ENCODE peak calls at places on chromosomes 6 and 20, in nine cellular contexts. One of them, this sample, is unnamed.

GRCh38 chr6:167827062-167827587 is 414 bp downstream of the AFDN start:
- DNase-seq in psoas muscle: no peak
- DNase-seq in heart right ventricle: peak
- DNase-seq in BJ: no peak
- DNase-seq in astrocyte of the spinal cord: no peak
- DNase-seq in Calu3: peak
- DNase-seq in progenitor cell of endocrine pancreas: peak
- DNase-seq in osteocyte: no peak
- DNase-seq in RWPE1: peak
- DNase-seq in this sample: no peak

GRCh38 chr20:24572862-24573261 is 103.4 kb downstream of the SYNDIG1 start:
- DNase-seq in psoas muscle: no peak
- DNase-seq in astrocyte of the spinal cord: no peak
- DNase-seq in progenitor cell of endocrine pancreas: no peak
- DNase-seq in BJ: no peak
- DNase-seq in Calu3: no peak
- DNase-seq in heart right ventricle: no peak
- DNase-seq in RWPE1: no peak
- DNase-seq in osteocyte: peak
- DNase-seq in this sample: no peak

GRCh38 chr6:72956272-72956671 is 269.0 kb downstream of the KHDC1L start:
- DNase-seq in astrocyte of the spinal cord: no peak
- DNase-seq in progenitor cell of endocrine pancreas: no peak
- DNase-seq in osteocyte: no peak
- DNase-seq in psoas muscle: no peak
- DNase-seq in RWPE1: no peak
- DNase-seq in Calu3: no peak
- DNase-seq in BJ: no peak
- DNase-seq in heart right ventricle: no peak
- DNase-seq in this sample: no peak

GRCh38 chr20:11117808-11118528 is 444.2 kb upstream of the JAG1 start:
- DNase-seq in osteocyte: no peak
- DNase-seq in astrocyte of the spinal cord: peak
- DNase-seq in Calu3: peak
- DNase-seq in BJ: no peak
- DNase-seq in RWPE1: peak
- DNase-seq in heart right ventricle: no peak
- DNase-seq in progenitor cell of endocrine pancreas: no peak
- DNase-seq in psoas muscle: no peak
- DNase-seq in this sample: peak

GRCh38 chr20:956330-956951 is 40.3 kb upstream of the ANGPT4 start:
- DNase-seq in heart right ventricle: peak
- DNase-seq in Calu3: peak
- DNase-seq in astrocyte of the spinal cord: peak
- DNase-seq in RWPE1: peak
- DNase-seq in psoas muscle: peak
- DNase-seq in osteocyte: peak
- DNase-seq in BJ: no peak
- DNase-seq in progenitor cell of endocrine pancreas: peak
- DNase-seq in this sample: peak

GRCh38 chr20:62875419-62876355 is 14.1 kb upstream of the TCFL5 start:
- DNase-seq in psoas muscle: peak
- DNase-seq in RWPE1: peak
- DNase-seq in BJ: no peak
- DNase-seq in osteocyte: peak
- DNase-seq in heart right ventricle: peak
- DNase-seq in Calu3: peak
- DNase-seq in progenitor cell of endocrine pancreas: peak
- DNase-seq in astrocyte of the spinal cord: peak
- DNase-seq in this sample: peak

GRCh38 chr20:43537921-43538854 is 20.6 kb upstream of the SGK2 start:
- DNase-seq in osteocyte: peak
- DNase-seq in RWPE1: peak
- DNase-seq in progenitor cell of endocrine pancreas: peak
- DNase-seq in Calu3: peak
- DNase-seq in astrocyte of the spinal cord: peak
- DNase-seq in BJ: no peak
- DNase-seq in heart right ventricle: peak
- DNase-seq in psoas muscle: peak
- DNase-seq in this sample: peak

GRCh38 chr20:37376791-37377190 is 30.9 kb downstream of the SRC start:
- DNase-seq in astrocyte of the spinal cord: no peak
- DNase-seq in RWPE1: no peak
- DNase-seq in progenitor cell of endocrine pancreas: no peak
- DNase-seq in Calu3: no peak
- DNase-seq in heart right ventricle: no peak
- DNase-seq in psoas muscle: no peak
- DNase-seq in BJ: no peak
- DNase-seq in osteocyte: no peak
- DNase-seq in this sample: no peak

GRCh38 chr6:11194399-11195274 is 37.8 kb downstream of the NEDD9 start:
- DNase-seq in osteocyte: peak
- DNase-seq in BJ: no peak
- DNase-seq in progenitor cell of endocrine pancreas: no peak
- DNase-seq in psoas muscle: no peak
- DNase-seq in Calu3: no peak
- DNase-seq in astrocyte of the spinal cord: peak
- DNase-seq in heart right ventricle: no peak
- DNase-seq in RWPE1: no peak
- DNase-seq in this sample: peak

GRCh38 chr6:137019476-137020272 is 25.1 kb downstream of the IL20RA start:
- DNase-seq in BJ: no peak
- DNase-seq in osteocyte: no peak
- DNase-seq in astrocyte of the spinal cord: no peak
- DNase-seq in heart right ventricle: no peak
- DNase-seq in RWPE1: no peak
- DNase-seq in Calu3: no peak
- DNase-seq in progenitor cell of endocrine pancreas: no peak
- DNase-seq in psoas muscle: no peak
- DNase-seq in this sample: no peak

GRCh38 chr6:79731471-79731870 is 100.3 kb downstream of the SH3BGRL2 start:
- DNase-seq in Calu3: no peak
- DNase-seq in astrocyte of the spinal cord: no peak
- DNase-seq in progenitor cell of endocrine pancreas: no peak
- DNase-seq in RWPE1: no peak
- DNase-seq in psoas muscle: no peak
- DNase-seq in osteocyte: no peak
- DNase-seq in heart right ventricle: no peak
- DNase-seq in BJ: no peak
- DNase-seq in this sample: no peak

GRCh38 chr20:3866464-3866863 is 19.8 kb downstream of the MAVS start:
- DNase-seq in osteocyte: no peak
- DNase-seq in astrocyte of the spinal cord: no peak
- DNase-seq in RWPE1: no peak
- DNase-seq in heart right ventricle: no peak
- DNase-seq in progenitor cell of endocrine pancreas: no peak
- DNase-seq in BJ: no peak
- DNase-seq in psoas muscle: no peak
- DNase-seq in Calu3: no peak
- DNase-seq in this sample: no peak

GRCh38 chr6:106799008-106799952 is 169.9 kb downstream of the QRSL1 start:
- DNase-seq in progenitor cell of endocrine pancreas: no peak
- DNase-seq in BJ: no peak
- DNase-seq in psoas muscle: no peak
- DNase-seq in Calu3: peak
- DNase-seq in astrocyte of the spinal cord: peak
- DNase-seq in osteocyte: no peak
- DNase-seq in RWPE1: peak
- DNase-seq in heart right ventricle: no peak
- DNase-seq in this sample: peak

GRCh38 chr20:64037498-64038213 is 1.7 kb downstream of the C20orf204 start:
- DNase-seq in psoas muscle: no peak
- DNase-seq in heart right ventricle: no peak
- DNase-seq in progenitor cell of endocrine pancreas: no peak
- DNase-seq in astrocyte of the spinal cord: no peak
- DNase-seq in Calu3: no peak
- DNase-seq in osteocyte: no peak
- DNase-seq in RWPE1: no peak
- DNase-seq in BJ: no peak
- DNase-seq in this sample: no peak
- TF ChIP-seq CTCF in psoas muscle: no peak
- TF ChIP-seq CTCF in heart right ventricle: no peak
- TF ChIP-seq CTCF in progenitor cell of endocrine pancreas: no peak
- TF ChIP-seq CTCF in astrocyte of the spinal cord: no peak
- TF ChIP-seq CTCF in Calu3: no peak
- TF ChIP-seq CTCF in osteocyte: no peak
- TF ChIP-seq CTCF in RWPE1: no peak
- TF ChIP-seq CTCF in BJ: no peak
- TF ChIP-seq CTCF in this sample: no peak

DNA sequence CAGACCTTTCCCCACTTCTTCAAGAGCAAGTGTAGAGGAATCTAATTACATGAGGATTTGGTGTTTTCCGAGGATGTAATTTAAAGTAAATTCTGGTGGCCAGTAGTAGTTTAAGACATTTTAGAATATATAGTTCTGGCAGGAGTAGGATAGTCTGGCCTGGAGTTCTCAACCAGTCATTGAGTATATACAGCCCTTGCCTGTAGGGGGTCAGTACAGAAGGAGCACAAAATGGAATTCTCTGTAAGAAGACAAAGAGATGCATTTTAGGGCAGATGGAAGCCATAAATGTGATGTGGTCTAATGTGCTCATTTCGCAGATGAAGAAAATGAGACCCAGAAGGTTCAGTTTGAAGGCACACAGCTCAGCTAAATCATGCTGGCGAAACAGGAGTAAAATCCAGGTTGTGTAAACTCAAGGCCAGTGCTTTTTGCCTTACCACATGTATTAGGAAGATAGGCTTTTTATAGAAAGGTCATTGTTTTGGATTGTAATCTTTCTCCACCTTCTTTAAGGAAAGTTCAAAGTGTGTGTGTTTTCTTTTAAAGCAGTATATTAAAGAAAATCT is 29.6 kb downstream of the QKI start:
- DNase-seq in astrocyte of the spinal cord: no peak
- DNase-seq in RWPE1: no peak
- DNase-seq in osteocyte: no peak
- DNase-seq in psoas muscle: no peak
- DNase-seq in heart right ventricle: no peak
- DNase-seq in BJ: no peak
- DNase-seq in Calu3: no peak
- DNase-seq in progenitor cell of endocrine pancreas: no peak
- DNase-seq in this sample: no peak
- TF ChIP-seq CTCF in astrocyte of the spinal cord: peak
- TF ChIP-seq CTCF in RWPE1: no peak
- TF ChIP-seq CTCF in osteocyte: no peak
- TF ChIP-seq CTCF in psoas muscle: no peak
- TF ChIP-seq CTCF in heart right ventricle: no peak
- TF ChIP-seq CTCF in BJ: no peak
- TF ChIP-seq CTCF in Calu3: no peak
- TF ChIP-seq CTCF in progenitor cell of endocrine pancreas: peak
- TF ChIP-seq CTCF in this sample: no peak

GRCh38 chr6:68635706-68636513 is 828 bp downstream of the ADGRB3 start:
- DNase-seq in progenitor cell of endocrine pancreas: no peak
- DNase-seq in BJ: no peak
- DNase-seq in astrocyte of the spinal cord: peak
- DNase-seq in Calu3: no peak
- DNase-seq in psoas muscle: peak
- DNase-seq in heart right ventricle: peak
- DNase-seq in RWPE1: no peak
- DNase-seq in osteocyte: no peak
- DNase-seq in this sample: no peak

GRCh38 chr6:68632620-68633195 is 2.4 kb upstream of the ADGRB3 start:
- DNase-seq in BJ: no peak
- DNase-seq in progenitor cell of endocrine pancreas: no peak
- DNase-seq in astrocyte of the spinal cord: no peak
- DNase-seq in heart right ventricle: no peak
- DNase-seq in psoas muscle: no peak
- DNase-seq in Calu3: no peak
- DNase-seq in osteocyte: no peak
- DNase-seq in RWPE1: no peak
- DNase-seq in this sample: no peak

GRCh38 chr6:68633654-68634502 is 1.2 kb upstream of the ADGRB3 start:
- DNase-seq in BJ: no peak
- DNase-seq in Calu3: no peak
- DNase-seq in heart right ventricle: no peak
- DNase-seq in RWPE1: no peak
- DNase-seq in osteocyte: no peak
- DNase-seq in progenitor cell of endocrine pancreas: no peak
- DNase-seq in astrocyte of the spinal cord: no peak
- DNase-seq in psoas muscle: no peak
- DNase-seq in this sample: no peak

GRCh38 chr6:68635412-68635705 is 277 bp downstream of the ADGRB3 start:
- DNase-seq in astrocyte of the spinal cord: no peak
- DNase-seq in progenitor cell of endocrine pancreas: no peak
- DNase-seq in BJ: no peak
- DNase-seq in psoas muscle: no peak
- DNase-seq in osteocyte: no peak
- DNase-seq in RWPE1: no peak
- DNase-seq in Calu3: no peak
- DNase-seq in heart right ventricle: no peak
- DNase-seq in this sample: no peak

DNA sequence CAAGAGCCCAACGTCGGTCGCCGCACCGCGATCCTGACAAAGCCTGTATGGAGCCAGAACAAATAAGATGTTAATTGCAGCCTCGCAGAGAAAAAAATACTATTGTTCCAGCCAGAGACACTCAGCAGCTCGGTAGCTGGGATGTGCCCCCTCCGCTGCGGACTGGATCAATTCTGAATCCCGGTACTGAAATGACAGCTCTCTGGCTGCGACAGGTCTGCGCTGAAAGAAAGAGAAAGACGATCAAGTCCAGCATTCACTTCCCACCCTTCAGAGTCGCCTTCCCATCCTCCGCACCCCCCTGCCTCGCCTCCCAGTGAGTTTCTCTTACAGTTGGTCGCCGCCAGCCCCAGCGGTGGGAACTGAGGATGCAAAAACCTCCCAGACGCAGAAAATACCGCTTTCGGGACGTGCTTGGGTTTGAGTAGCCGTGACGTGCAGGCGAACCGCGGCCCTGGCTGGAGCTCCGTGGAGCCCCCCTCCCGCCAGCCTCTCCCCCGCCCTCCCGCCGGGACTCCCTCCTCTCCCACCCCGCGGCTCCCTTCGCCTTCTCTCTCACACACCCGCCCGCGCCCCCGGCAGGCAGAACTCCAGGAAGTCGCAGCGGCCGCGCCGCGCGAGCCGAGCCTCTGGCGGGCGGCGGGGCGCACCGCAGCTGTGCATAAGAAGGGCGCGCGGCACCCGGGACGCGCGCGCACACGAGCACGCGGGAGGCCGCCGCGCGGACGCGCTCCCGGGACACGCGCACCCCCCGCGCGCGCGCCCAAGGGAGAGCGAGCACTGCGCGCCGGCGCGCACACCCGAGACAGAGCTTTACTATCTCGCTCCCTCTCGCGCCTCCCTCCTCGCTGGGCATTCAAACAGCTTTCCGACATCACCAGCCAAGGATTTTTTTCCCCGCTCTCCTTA is at the start of gene ADGRB3:
- DNase-seq in astrocyte of the spinal cord: peak
- DNase-seq in heart right ventricle: peak
- DNase-seq in psoas muscle: peak
- DNase-seq in Calu3: peak
- DNase-seq in osteocyte: peak
- DNase-seq in progenitor cell of endocrine pancreas: peak
- DNase-seq in BJ: no peak
- DNase-seq in RWPE1: peak
- DNase-seq in this sample: peak
- TF ChIP-seq CTCF in astrocyte of the spinal cord: no peak
- TF ChIP-seq CTCF in heart right ventricle: peak
- TF ChIP-seq CTCF in psoas muscle: no peak
- TF ChIP-seq CTCF in Calu3: peak
- TF ChIP-seq CTCF in osteocyte: peak
- TF ChIP-seq CTCF in progenitor cell of endocrine pancreas: peak
- TF ChIP-seq CTCF in BJ: no peak
- TF ChIP-seq CTCF in RWPE1: no peak
- TF ChIP-seq CTCF in this sample: no peak

GRCh38 chr6:52839124-52840055 is 1.2 kb downstream of the GSTA5 start:
- DNase-seq in progenitor cell of endocrine pancreas: peak
- DNase-seq in BJ: no peak
- DNase-seq in Calu3: peak
- DNase-seq in astrocyte of the spinal cord: peak
- DNase-seq in heart right ventricle: no peak
- DNase-seq in osteocyte: no peak
- DNase-seq in psoas muscle: no peak
- DNase-seq in RWPE1: peak
- DNase-seq in this sample: peak
- TF ChIP-seq CTCF in progenitor cell of endocrine pancreas: peak
- TF ChIP-seq CTCF in BJ: peak
- TF ChIP-seq CTCF in Calu3: peak
- TF ChIP-seq CTCF in astrocyte of the spinal cord: peak
- TF ChIP-seq CTCF in heart right ventricle: peak
- TF ChIP-seq CTCF in osteocyte: peak
- TF ChIP-seq CTCF in psoas muscle: peak
- TF ChIP-seq CTCF in RWPE1: peak
- TF ChIP-seq CTCF in this sample: peak

This sample was measured in IMR-90.